ENCODE peak calls at places on chromosomes 11 and 22, in nine cellular contexts. One of them, this sample, is unnamed.
A peak's percentile ranks its signal among the peaks of the same experiment; 100 is the strongest.

GRCh38 chr11:115437902-115438575 is 66.2 kb downstream of the CADM1 start:
- DNase-seq in uterus: no peak
- DNase-seq in GM23248: no peak
- DNase-seq in PC-3: no peak
- DNase-seq in endodermal cell: no peak
- DNase-seq in brain microvascular endothelial cell: no peak
- DNase-seq in kidney: no peak
- DNase-seq in tibial artery: no peak
- DNase-seq in CD8-positive, alpha-beta T cell: no peak
- DNase-seq in this sample: no peak

GRCh38 chr22:28893810-28894209 is 10.4 kb downstream of the ZNRF3 start:
- DNase-seq in uterus: no peak
- DNase-seq in GM23248: no peak
- DNase-seq in PC-3: no peak
- DNase-seq in endodermal cell: no peak
- DNase-seq in brain microvascular endothelial cell: no peak
- DNase-seq in kidney: no peak
- DNase-seq in tibial artery: peak; percentile 9
- DNase-seq in CD8-positive, alpha-beta T cell: no peak
- DNase-seq in this sample: no peak

GRCh38 chr11:92886243-92886905 is 83.1 kb upstream of the MTNR1B start:
- DNase-seq in uterus: peak; percentile 24
- DNase-seq in GM23248: peak; percentile 61
- DNase-seq in PC-3: peak; percentile 86
- DNase-seq in endodermal cell: peak; percentile 82
- DNase-seq in brain microvascular endothelial cell: peak; percentile 61
- DNase-seq in kidney: no peak
- DNase-seq in tibial artery: no peak
- DNase-seq in CD8-positive, alpha-beta T cell: no peak
- DNase-seq in this sample: no peak

GRCh38 chr11:120385110-120385509 is 48.9 kb downstream of the ARHGEF12 start:
- DNase-seq in uterus: no peak
- DNase-seq in GM23248: no peak
- DNase-seq in PC-3: no peak
- DNase-seq in endodermal cell: no peak
- DNase-seq in brain microvascular endothelial cell: peak; percentile 80
- DNase-seq in kidney: no peak
- DNase-seq in tibial artery: no peak
- DNase-seq in CD8-positive, alpha-beta T cell: no peak
- DNase-seq in this sample: no peak

GRCh38 chr11:6259638-6260019 is at the start of gene CCKBR:
- DNase-seq in uterus: no peak
- DNase-seq in GM23248: no peak
- DNase-seq in PC-3: no peak
- DNase-seq in endodermal cell: peak; percentile 90
- DNase-seq in brain microvascular endothelial cell: no peak
- DNase-seq in kidney: peak; percentile 75
- DNase-seq in tibial artery: no peak
- DNase-seq in CD8-positive, alpha-beta T cell: peak; percentile 32
- DNase-seq in this sample: no peak

GRCh38 chr11:18061351-18061750 is 15.3 kb upstream of the TPH1 start:
- DNase-seq in uterus: no peak
- DNase-seq in GM23248: no peak
- DNase-seq in PC-3: no peak
- DNase-seq in endodermal cell: no peak
- DNase-seq in brain microvascular endothelial cell: no peak
- DNase-seq in kidney: no peak
- DNase-seq in tibial artery: no peak
- DNase-seq in CD8-positive, alpha-beta T cell: no peak
- DNase-seq in this sample: no peak

GRCh38 chr22:31853736-31854500 is 90.4 kb upstream of the YWHAH start:
- DNase-seq in uterus: no peak
- DNase-seq in GM23248: peak; percentile 28
- DNase-seq in PC-3: no peak
- DNase-seq in endodermal cell: no peak
- DNase-seq in brain microvascular endothelial cell: no peak
- DNase-seq in kidney: no peak
- DNase-seq in tibial artery: no peak
- DNase-seq in CD8-positive, alpha-beta T cell: no peak
- DNase-seq in this sample: no peak

GRCh38 chr11:114953039-114953438 is 274.7 kb downstream of the NXPE2 start:
- DNase-seq in uterus: no peak
- DNase-seq in GM23248: no peak
- DNase-seq in PC-3: no peak
- DNase-seq in endodermal cell: peak; percentile 58
- DNase-seq in brain microvascular endothelial cell: no peak
- DNase-seq in kidney: no peak
- DNase-seq in tibial artery: no peak
- DNase-seq in CD8-positive, alpha-beta T cell: no peak
- DNase-seq in this sample: no peak

GRCh38 chr11:63974259-63975143 is at the start of gene COX8A:
- DNase-seq in uterus: peak; percentile 99
- DNase-seq in GM23248: peak; percentile 100
- DNase-seq in PC-3: peak; percentile 100
- DNase-seq in endodermal cell: peak; percentile 99
- DNase-seq in brain microvascular endothelial cell: peak; percentile 100
- DNase-seq in kidney: peak; percentile 99
- DNase-seq in tibial artery: peak; percentile 99
- DNase-seq in CD8-positive, alpha-beta T cell: peak; percentile 98
- DNase-seq in this sample: peak; percentile 98

DNA sequence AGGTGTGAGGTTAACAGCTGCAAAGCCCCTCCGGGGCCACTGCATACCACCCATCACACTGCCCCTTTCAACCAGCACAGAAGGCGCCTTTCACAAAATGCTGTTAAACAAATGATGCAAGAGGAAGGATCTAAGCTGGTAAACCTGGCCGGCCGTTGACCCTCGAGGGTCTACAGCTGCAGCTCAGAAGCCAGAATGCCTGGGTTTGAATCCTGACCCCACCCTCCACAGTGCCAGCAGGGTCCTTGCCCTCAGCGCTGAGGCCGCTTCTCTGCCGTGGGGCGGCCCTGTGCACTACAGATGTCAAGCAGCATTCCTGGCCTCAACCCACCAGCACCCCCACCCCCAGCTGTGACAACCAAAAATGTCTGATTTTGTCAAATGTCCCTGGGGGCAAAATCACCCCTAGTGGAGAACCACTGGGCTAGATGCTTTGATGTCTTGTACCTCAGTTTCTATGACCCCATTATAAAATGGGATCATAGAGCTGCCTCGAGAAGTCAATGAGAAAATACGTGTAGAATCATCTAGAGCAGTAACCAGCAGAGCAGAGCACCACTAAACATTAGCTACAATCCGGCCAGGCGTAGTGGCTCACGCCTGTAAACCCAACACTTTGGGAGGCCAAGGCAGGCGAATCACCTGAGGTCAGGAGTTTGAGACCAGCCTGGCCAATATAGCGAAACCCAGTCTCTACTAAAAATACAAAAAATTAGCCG is 77.9 kb downstream of the CELSR1 start:
- DNase-seq in uterus: no peak
- DNase-seq in GM23248: no peak
- DNase-seq in PC-3: no peak
- DNase-seq in endodermal cell: no peak
- DNase-seq in brain microvascular endothelial cell: no peak
- DNase-seq in kidney: no peak
- DNase-seq in tibial artery: no peak
- DNase-seq in CD8-positive, alpha-beta T cell: no peak
- DNase-seq in this sample: no peak
- H3K4me3 ChIP-seq in uterus: no peak overlapping the region
- H3K4me3 ChIP-seq in GM23248: no peak overlapping the region
- H3K4me3 ChIP-seq in PC-3: no peak overlapping the region
- H3K4me3 ChIP-seq in endodermal cell: no peak overlapping the region
- H3K4me3 ChIP-seq in brain microvascular endothelial cell: no peak overlapping the region
- H3K4me3 ChIP-seq in kidney: no peak overlapping the region
- H3K4me3 ChIP-seq in tibial artery: no peak overlapping the region
- H3K4me3 ChIP-seq in CD8-positive, alpha-beta T cell: no peak overlapping the region
- H3K4me3 ChIP-seq in this sample: no peak overlapping the region

DNA sequence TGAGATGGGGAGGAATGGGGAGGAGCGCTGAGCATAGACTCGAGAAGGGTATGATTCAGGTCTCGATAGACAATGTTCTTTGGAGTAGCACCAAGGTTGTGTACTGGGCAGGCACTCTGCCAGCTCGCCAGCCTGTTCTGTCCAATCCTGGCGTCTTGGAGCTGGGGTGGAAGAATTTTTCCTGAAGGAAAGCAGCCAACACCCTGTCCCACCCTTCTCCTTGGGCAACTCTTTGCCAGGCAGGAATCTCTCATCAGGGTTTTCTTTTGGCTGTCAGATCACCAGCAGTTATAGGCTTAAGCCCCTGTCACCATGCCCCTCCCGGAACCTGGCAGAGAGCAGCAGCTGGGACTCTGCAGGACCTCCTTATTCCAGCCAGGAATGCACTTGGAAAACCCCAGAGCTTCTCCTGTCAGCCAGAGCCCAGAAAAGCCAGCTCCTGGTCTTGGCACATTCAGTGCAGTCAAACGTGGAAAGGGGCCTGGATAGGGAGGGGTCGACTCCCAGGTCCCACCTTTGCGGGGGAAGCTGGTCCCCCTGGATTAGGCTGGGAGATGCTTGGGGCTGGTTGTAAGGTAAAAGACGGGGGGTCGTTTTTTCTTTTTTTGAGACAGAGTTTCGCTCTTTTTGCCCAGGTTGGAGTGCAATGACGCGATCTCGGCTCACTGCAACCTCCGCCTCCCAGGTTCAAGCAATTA is 14.4 kb upstream of the SPTBN2 start:
- DNase-seq in uterus: no peak
- DNase-seq in GM23248: no peak
- DNase-seq in PC-3: peak; percentile 99
- DNase-seq in endodermal cell: no peak
- DNase-seq in brain microvascular endothelial cell: no peak
- DNase-seq in kidney: peak; percentile 89
- DNase-seq in tibial artery: no peak
- DNase-seq in CD8-positive, alpha-beta T cell: no peak
- DNase-seq in this sample: no peak
- H3K4me3 ChIP-seq in uterus: no peak overlapping the region
- H3K4me3 ChIP-seq in GM23248: peak overlapping the region; percentile 85
- H3K4me3 ChIP-seq in PC-3: peak overlapping the region; percentile 77
- H3K4me3 ChIP-seq in endodermal cell: peak overlapping the region; percentile 87
- H3K4me3 ChIP-seq in brain microvascular endothelial cell: no peak overlapping the region
- H3K4me3 ChIP-seq in kidney: peak overlapping the region; percentile 80
- H3K4me3 ChIP-seq in tibial artery: peak overlapping the region; percentile 99
- H3K4me3 ChIP-seq in CD8-positive, alpha-beta T cell: no peak overlapping the region
- H3K4me3 ChIP-seq in this sample: peak overlapping the region; percentile 99

GRCh38 chr11:24683578-24683977 is 186.7 kb downstream of the LUZP2 start:
- DNase-seq in uterus: no peak
- DNase-seq in GM23248: no peak
- DNase-seq in PC-3: peak; percentile 18
- DNase-seq in endodermal cell: no peak
- DNase-seq in brain microvascular endothelial cell: no peak
- DNase-seq in kidney: no peak
- DNase-seq in tibial artery: no peak
- DNase-seq in CD8-positive, alpha-beta T cell: no peak
- DNase-seq in this sample: no peak

DNA sequence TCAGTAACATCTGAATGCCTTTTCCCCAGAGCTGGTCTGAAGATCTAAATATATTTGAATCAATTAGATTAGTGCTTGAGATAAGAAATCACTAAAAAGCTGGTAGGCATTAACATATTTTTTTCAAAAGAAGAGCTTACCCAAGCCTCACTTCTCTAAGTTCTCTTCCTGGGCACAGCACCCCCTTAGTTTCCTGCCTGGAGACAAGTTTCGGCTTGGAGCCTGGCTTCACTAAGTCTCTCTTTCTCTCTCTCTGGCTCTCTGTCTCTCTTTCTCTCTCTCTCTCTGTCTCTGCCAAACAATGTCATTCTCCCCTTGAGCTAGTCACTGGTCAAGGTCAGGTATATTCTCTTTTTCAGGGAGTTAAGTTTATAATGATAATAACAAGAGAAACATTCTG is 190.9 kb downstream of the LUZP2 start:
- DNase-seq in uterus: no peak
- DNase-seq in GM23248: no peak
- DNase-seq in PC-3: no peak
- DNase-seq in endodermal cell: no peak
- DNase-seq in brain microvascular endothelial cell: no peak
- DNase-seq in kidney: no peak
- DNase-seq in tibial artery: no peak
- DNase-seq in CD8-positive, alpha-beta T cell: no peak
- DNase-seq in this sample: no peak
- H3K4me3 ChIP-seq in uterus: no peak overlapping the region
- H3K4me3 ChIP-seq in GM23248: no peak overlapping the region
- H3K4me3 ChIP-seq in PC-3: no peak overlapping the region
- H3K4me3 ChIP-seq in endodermal cell: no peak overlapping the region
- H3K4me3 ChIP-seq in brain microvascular endothelial cell: no peak overlapping the region
- H3K4me3 ChIP-seq in kidney: no peak overlapping the region
- H3K4me3 ChIP-seq in tibial artery: no peak overlapping the region
- H3K4me3 ChIP-seq in CD8-positive, alpha-beta T cell: no peak overlapping the region
- H3K4me3 ChIP-seq in this sample: no peak overlapping the region

GRCh38 chr11:111785886-111786412 is 19.8 kb upstream of the PPP2R1B start:
- DNase-seq in uterus: no peak
- DNase-seq in GM23248: no peak
- DNase-seq in PC-3: no peak
- DNase-seq in endodermal cell: no peak
- DNase-seq in brain microvascular endothelial cell: no peak
- DNase-seq in kidney: no peak
- DNase-seq in tibial artery: no peak
- DNase-seq in CD8-positive, alpha-beta T cell: no peak
- DNase-seq in this sample: no peak

GRCh38 chr11:111788051-111788450 is 21.9 kb upstream of the PPP2R1B start:
- DNase-seq in uterus: no peak
- DNase-seq in GM23248: no peak
- DNase-seq in PC-3: no peak
- DNase-seq in endodermal cell: no peak
- DNase-seq in brain microvascular endothelial cell: no peak
- DNase-seq in kidney: no peak
- DNase-seq in tibial artery: no peak
- DNase-seq in CD8-positive, alpha-beta T cell: no peak
- DNase-seq in this sample: no peak

GRCh38 chr11:111785076-111785475 is 18.9 kb upstream of the PPP2R1B start:
- DNase-seq in uterus: no peak
- DNase-seq in GM23248: no peak
- DNase-seq in PC-3: no peak
- DNase-seq in endodermal cell: peak; percentile 60
- DNase-seq in brain microvascular endothelial cell: no peak
- DNase-seq in kidney: no peak
- DNase-seq in tibial artery: no peak
- DNase-seq in CD8-positive, alpha-beta T cell: no peak
- DNase-seq in this sample: no peak

GRCh38 chr11:111792314-111792713 is 26.1 kb upstream of the PPP2R1B start:
- DNase-seq in uterus: no peak
- DNase-seq in GM23248: no peak
- DNase-seq in PC-3: no peak
- DNase-seq in endodermal cell: no peak
- DNase-seq in brain microvascular endothelial cell: no peak
- DNase-seq in kidney: no peak
- DNase-seq in tibial artery: no peak
- DNase-seq in CD8-positive, alpha-beta T cell: no peak
- DNase-seq in this sample: no peak

DNA sequence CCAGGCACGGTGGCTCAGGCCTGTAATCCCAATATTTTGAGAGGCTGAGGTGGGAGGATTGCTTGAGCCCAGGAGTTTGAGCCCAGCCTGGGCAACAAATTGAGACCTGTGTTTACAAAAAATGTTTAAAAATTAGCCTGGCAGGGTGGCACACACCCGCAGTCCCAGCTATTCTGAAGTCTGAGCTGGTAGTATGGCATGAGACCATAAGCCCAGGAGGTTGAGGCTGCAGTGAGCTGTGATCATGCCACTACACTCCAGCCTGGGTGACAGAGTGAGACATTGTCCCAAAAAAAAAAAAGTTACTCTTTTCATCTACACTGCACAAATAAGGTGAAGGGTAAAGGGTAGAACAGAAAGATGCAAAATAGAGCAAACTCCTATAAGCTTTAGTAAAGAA is 22.3 kb upstream of the PPP2R1B start:
- DNase-seq in uterus: no peak
- DNase-seq in GM23248: no peak
- DNase-seq in PC-3: no peak
- DNase-seq in endodermal cell: no peak
- DNase-seq in brain microvascular endothelial cell: no peak
- DNase-seq in kidney: no peak
- DNase-seq in tibial artery: no peak
- DNase-seq in CD8-positive, alpha-beta T cell: no peak
- DNase-seq in this sample: no peak
- H3K4me3 ChIP-seq in uterus: no peak overlapping the region
- H3K4me3 ChIP-seq in GM23248: no peak overlapping the region
- H3K4me3 ChIP-seq in PC-3: no peak overlapping the region
- H3K4me3 ChIP-seq in endodermal cell: no peak overlapping the region
- H3K4me3 ChIP-seq in brain microvascular endothelial cell: no peak overlapping the region
- H3K4me3 ChIP-seq in kidney: no peak overlapping the region
- H3K4me3 ChIP-seq in tibial artery: no peak overlapping the region
- H3K4me3 ChIP-seq in CD8-positive, alpha-beta T cell: no peak overlapping the region
- H3K4me3 ChIP-seq in this sample: no peak overlapping the region

This sample was measured in thoracic aorta.